ENCODE peak calls at places on chromosomes 4 and X, in seven cellular contexts. S is head of caudate nucleus, P is NCI-H1417, W is Right ventricle myocardium superior, G is left ventricle myocardium inferior, Y is NCI-H345, R is HFF-Myc. H is an unnamed sample.

GRCh38 chrX:47614618-47615017 is 5.0 kb downstream of the SYN1 start:
- DNase-seq in S (no peak), P (no peak), W (no peak), G (no peak), Y (no peak), R (no peak), H (no peak)

GRCh38 chr4:110196206-110196870 is 2.1 kb downstream of the ELOVL6 start:
- DNase-seq in S (peak), P (peak), W (peak), G (peak), Y (peak), R (peak), H (peak)

GRCh38 chr4:76809594-76810305 is 88.2 kb downstream of the SOWAHB start:
- DNase-seq in S (no peak), P (no peak), W (peak), G (no peak), Y (no peak), R (no peak), H (no peak)

GRCh38 chrX:107272431-107272921 is 66.1 kb downstream of the DNAAF6 start:
- DNase-seq in S (no peak), P (no peak), W (no peak), G (no peak), Y (no peak), R (no peak), H (peak)

GRCh38 chr4:148216866-148217814 is 225.1 kb downstream of the NR3C2 start:
- DNase-seq in S (no peak), P (no peak), W (no peak), G (no peak), Y (no peak), R (no peak), H (no peak)

GRCh38 chr4:19983072-19983471 is 268.6 kb upstream of the SLIT2 start:
- DNase-seq in S (no peak), P (no peak), W (no peak), G (no peak), Y (no peak), R (peak), H (no peak)

GRCh38 chrX:3461824-3462508 is 115.5 kb upstream of the MXRA5 start:
- DNase-seq in S (no peak), P (no peak), W (no peak), G (no peak), Y (no peak), R (no peak), H (no peak)

GRCh38 chr4:65007841-65008439 is 598.7 kb upstream of the TECRL start:
- DNase-seq in S (no peak), P (peak), W (no peak), G (no peak), Y (peak), R (no peak), H (peak)

GRCh38 chr4:25090516-25090915 is 59.8 kb upstream of the LGI2 start:
- DNase-seq in S (no peak), P (no peak), W (no peak), G (no peak), Y (no peak), R (no peak), H (no peak)

GRCh38 chr4:152100378-152101201 is 339.8 kb upstream of the GATB start:
- DNase-seq in S (peak), P (no peak), W (no peak), G (no peak), Y (no peak), R (no peak), H (no peak)

H was measured in A549.